ENCODE peak calls at places on chromosomes 7 and 10, in ten cellular contexts. F is mammary epithelial cell, N is IMR-90, P is Peyer's patch, B is neural progenitor cell, H is astrocyte of the cerebellum, Z is pancreas, G is HCT116, I is NB4, Y is heart left ventricle. M is an unnamed sample.

GRCh38 chr7:116692599-116693308 is 20.8 kb downstream of the MET start:
- DNase-seq in Y (no peak), G (peak), N (peak), H (no peak), B (no peak), F (peak), P (no peak), Z (no peak), I (peak), M (no peak)

GRCh38 chr7:19113855-19114590 is 3.4 kb downstream of the TWIST1 start:
- DNase-seq in F (no peak), I (no peak), H (no peak), P (no peak), Y (no peak), B (no peak), G (no peak), Z (no peak), N (peak), M (no peak)

GRCh38 chr10:68897336-68897741 is 3.8 kb upstream of the DDX50 start:
- DNase-seq in F (peak), G (peak), I (peak), P (no peak), Y (no peak), N (peak), B (peak), Z (peak), H (peak), M (no peak)

GRCh38 chr7:34939175-34939574 is 98.1 kb downstream of the DPY19L1 start:
- DNase-seq in F (no peak), Z (no peak), Y (no peak), G (no peak), I (peak), H (no peak), N (peak), P (no peak), B (no peak), M (no peak)

GRCh38 chr10:4704034-4704545 is 121.9 kb upstream of the AKR1E2 start:
- DNase-seq in N (peak), G (peak), Z (no peak), P (no peak), F (peak), Y (no peak), I (no peak), B (no peak), H (peak), M (peak)

GRCh38 chr10:92219516-92219915 is 71.4 kb downstream of the CPEB3 start:
- DNase-seq in H (no peak), P (no peak), Y (no peak), Z (no peak), F (peak), I (no peak), B (no peak), N (no peak), G (no peak), M (no peak)

GRCh38 chr7:93632371-93632770 is 57.8 kb upstream of the CALCR start:
- DNase-seq in Z (no peak), G (no peak), I (no peak), F (no peak), N (no peak), B (no peak), P (no peak), H (no peak), Y (no peak), M (no peak)

GRCh38 chr10:5735119-5735518 is 50.5 kb downstream of the TASOR2 start:
- DNase-seq in Z (no peak), I (no peak), B (no peak), F (no peak), N (no peak), Y (no peak), G (no peak), H (no peak), P (no peak), M (no peak)

GRCh38 chr7:67542916-67543315 is 546.3 kb downstream of the TYW1 start:
- DNase-seq in Z (no peak), B (no peak), G (no peak), F (no peak), N (no peak), H (no peak), P (no peak), Y (no peak), I (no peak), M (no peak)

GRCh38 chr10:117670116-117670515 is 127.6 kb downstream of the EMX2 start:
- DNase-seq in Z (no peak), G (no peak), P (no peak), H (no peak), I (no peak), Y (no peak), B (no peak), N (no peak), F (no peak), M (no peak)

GRCh38 chr10:68301790-68302502 is 29.9 kb upstream of the HNRNPH3 start:
- DNase-seq in N (peak), H (peak), Z (no peak), Y (no peak), B (peak), F (peak), I (peak), P (no peak), G (peak), M (peak)

GRCh38 chr10:26556756-26557640 is 118.9 kb downstream of the APBB1IP start:
- DNase-seq in H (peak), F (peak), G (peak), Z (no peak), I (peak), Y (no peak), N (peak), P (no peak), B (peak), M (peak)

GRCh38 chr10:121519901-121520500 is 78.2 kb downstream of the FGFR2 start:
- DNase-seq in P (no peak), H (no peak), I (no peak), B (no peak), Y (no peak), N (no peak), Z (no peak), F (no peak), G (no peak), M (no peak)

GRCh38 chr7:141915565-141915964 is 634 bp upstream of the OR9A4 start:
- DNase-seq in F (peak), G (no peak), Z (peak), H (no peak), B (no peak), Y (no peak), P (no peak), I (peak), N (no peak), M (no peak)

GRCh38 chr7:65233409-65234034 is 140.1 kb upstream of the ZNF92 start:
- DNase-seq in N (no peak), Y (no peak), P (no peak), G (no peak), Z (no peak), B (no peak), I (peak), H (no peak), F (no peak), M (no peak)

GRCh38 chr7:122301858-122302745 is 2.4 kb downstream of the FEZF1 start:
- DNase-seq in G (no peak), Y (no peak), H (no peak), Z (no peak), I (no peak), N (no peak), F (no peak), B (peak), P (no peak), M (no peak)

GRCh38 chr7:86926732-86927131 is 132.7 kb downstream of the ELAPOR2 start:
- DNase-seq in H (peak), N (peak), Z (no peak), P (peak), G (peak), F (peak), I (peak), Y (no peak), B (peak), M (no peak)

GRCh38 chr7:99386584-99387238 is 12.2 kb downstream of the ARPC1B start:
- DNase-seq in N (peak), F (no peak), P (no peak), I (peak), Y (no peak), G (no peak), Z (no peak), H (no peak), B (no peak), M (no peak)

GRCh38 chr7:95470452-95470851 is 15.3 kb upstream of the ASB4 start:
- DNase-seq in B (peak), I (peak), H (peak), N (peak), P (peak), G (no peak), F (peak), Y (no peak), Z (no peak), M (no peak)

GRCh38 chr7:29249383-29249750 is 54.8 kb downstream of the CHN2 start:
- DNase-seq in F (no peak), N (no peak), P (no peak), Z (no peak), B (no peak), I (no peak), G (no peak), Y (no peak), H (no peak), M (no peak)

GRCh38 chr7:22387583-22387982 is 30.6 kb upstream of the RAPGEF5 start:
- DNase-seq in Z (no peak), I (no peak), N (peak), G (no peak), B (no peak), F (no peak), Y (peak), H (peak), P (no peak), M (no peak)

GRCh38 chr10:79407811-79408795 is 37.3 kb downstream of the ZCCHC24 start:
- DNase-seq in G (no peak), N (peak), P (no peak), Z (no peak), I (no peak), H (peak), F (no peak), B (no peak), Y (peak), M (no peak)

GRCh38 chr7:123570390-123571182 is 13.0 kb upstream of the NDUFA5 start:
- DNase-seq in P (no peak), F (peak), G (no peak), Z (no peak), Y (no peak), B (no peak), H (no peak), I (no peak), N (no peak), M (no peak)

GRCh38 chr10:23974886-23975830 is 233.8 kb upstream of the KIAA1217 start:
- DNase-seq in F (no peak), G (no peak), N (no peak), Z (no peak), H (no peak), P (no peak), B (no peak), I (no peak), Y (no peak), M (no peak)

GRCh38 chr7:30157217-30157616 is 22.4 kb downstream of the MTURN start:
- DNase-seq in G (no peak), Z (no peak), Y (no peak), I (no peak), F (no peak), N (no peak), B (no peak), H (no peak), P (no peak), M (no peak)

GRCh38 chr7:137771679-137772078 is 75.1 kb downstream of the DGKI start:
- DNase-seq in F (peak), Z (no peak), Y (no peak), N (peak), P (no peak), G (no peak), B (no peak), H (peak), I (no peak), M (peak)

GRCh38 chr7:83824214-83824613 is 175.3 kb upstream of the SEMA3E start:
- DNase-seq in N (peak), G (no peak), Y (no peak), F (peak), B (no peak), P (no peak), I (no peak), Z (no peak), H (no peak), M (no peak)

GRCh38 chr10:80144302-80145131 is 12.0 kb downstream of the PLAC9 start:
- DNase-seq in I (peak), Y (no peak), Z (no peak), G (peak), H (no peak), F (no peak), N (no peak), B (no peak), P (peak), M (no peak)

GRCh38 chr7:73452999-73453635 is 19.5 kb downstream of the FZD9 start:
- DNase-seq in B (no peak), G (no peak), H (peak), P (no peak), N (no peak), Z (no peak), I (no peak), F (no peak), Y (no peak), M (no peak)

GRCh38 chr10:4249841-4250496 is 465.0 kb upstream of the KLF6 start:
- DNase-seq in Z (no peak), B (no peak), I (no peak), P (no peak), G (no peak), Y (no peak), F (peak), N (no peak), H (no peak), M (no peak)

GRCh38 chr10:1489801-1490200 is 247.5 kb downstream of the ADARB2 start:
- DNase-seq in P (no peak), H (no peak), I (no peak), Y (no peak), F (no peak), N (no peak), Z (no peak), B (no peak), G (no peak), M (no peak)

GRCh38 chr10:43126759-43127424 is 11.4 kb upstream of the CSGALNACT2 start:
- DNase-seq in N (no peak), I (no peak), Z (peak), G (no peak), Y (no peak), P (no peak), F (no peak), B (no peak), H (no peak), M (no peak)

GRCh38 chr10:117131390-117132327 is 6.4 kb downstream of the VAX1 start:
- DNase-seq in P (no peak), H (no peak), Z (no peak), Y (no peak), B (peak), N (no peak), I (no peak), F (no peak), G (no peak), M (no peak)

GRCh38 chr10:95297402-95297801 is 6.6 kb upstream of the PDLIM1 start:
- DNase-seq in Z (no peak), I (peak), F (no peak), H (no peak), P (no peak), G (no peak), Y (peak), B (no peak), N (no peak), M (no peak)

GRCh38 chr7:41574377-41574776 is 128.5 kb downstream of the INHBA start:
- DNase-seq in P (no peak), B (no peak), N (peak), Z (no peak), Y (no peak), I (no peak), F (peak), G (no peak), H (no peak), M (no peak)

GRCh38 chr10:131636116-131636515 is 264.7 kb upstream of the PPP2R2D start:
- DNase-seq in G (no peak), H (no peak), P (no peak), N (no peak), B (no peak), I (no peak), F (no peak), Z (no peak), Y (no peak), M (no peak)

GRCh38 chr10:112744525-112744924 is 205.5 kb upstream of the TCF7L2 start:
- DNase-seq in H (no peak), G (no peak), Y (no peak), P (no peak), I (no peak), Z (no peak), B (no peak), N (no peak), F (no peak), M (no peak)

GRCh38 chr7:29228289-29229011 is 33.9 kb downstream of the CHN2 start:
- DNase-seq in N (no peak), P (no peak), I (no peak), H (no peak), G (no peak), B (no peak), F (no peak), Y (no peak), Z (no peak), M (no peak)

GRCh38 chr10:74824184-74825032 is 2.0 kb upstream of the KAT6B start:
- DNase-seq in F (no peak), Y (peak), N (no peak), B (peak), H (no peak), Z (peak), G (no peak), I (no peak), P (peak), M (no peak)

GRCh38 chr10:74822583-74823089 is 3.8 kb upstream of the KAT6B start:
- DNase-seq in H (no peak), B (no peak), Z (no peak), G (no peak), Y (no peak), P (no peak), F (no peak), N (peak), I (peak), M (no peak)

GRCh38 chr10:74825033-74825370 is 1.4 kb upstream of the KAT6B start:
- DNase-seq in F (no peak), I (peak), Z (peak), Y (peak), H (no peak), N (no peak), G (no peak), B (peak), P (no peak), M (no peak)

GRCh38 chr10:74822101-74822500 is 4.3 kb upstream of the KAT6B start:
- DNase-seq in H (no peak), I (no peak), B (no peak), N (peak), G (no peak), P (no peak), Y (no peak), F (no peak), Z (no peak), M (no peak)

GRCh38 chr10:74823791-74824183 is 2.6 kb upstream of the KAT6B start:
- DNase-seq in Y (no peak), I (no peak), P (no peak), Z (no peak), N (peak), G (no peak), H (no peak), B (no peak), F (no peak), M (no peak)
- H3K4me3 ChIP-seq in Y (no peak), I (no peak), P (no peak), Z (no peak), N (peak), G (no peak), H (no peak), B (peak), F (no peak), M (no peak)

DNA sequence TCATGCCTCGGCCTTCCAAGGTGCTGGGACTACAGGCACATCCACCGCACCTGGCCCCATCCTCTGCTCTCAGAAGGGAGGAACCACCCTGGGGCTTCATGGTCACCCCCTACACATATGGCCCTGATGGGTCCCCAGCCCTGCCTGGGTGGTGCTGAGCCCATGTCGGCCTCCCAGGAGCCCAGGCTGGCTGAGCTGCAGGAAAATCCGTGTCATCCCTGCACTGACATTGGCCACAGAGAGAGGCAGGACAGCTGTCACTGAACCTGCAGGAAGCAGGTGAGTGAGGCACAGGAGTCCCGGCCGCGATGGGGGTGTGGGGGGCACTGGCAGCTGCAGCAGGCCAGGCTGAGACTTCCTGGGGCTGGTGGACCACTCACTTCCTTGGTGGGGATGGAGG is 8.0 kb downstream of the GRIFIN start:
- DNase-seq in N (no peak), H (no peak), Y (no peak), B (no peak), P (no peak), Z (no peak), G (no peak), I (no peak), F (no peak), M (no peak)
- TF ChIP-seq CTCF in N (no peak), H (no peak), Y (no peak), B (no peak), P (no peak), Z (no peak), G (no peak), I (no peak), F (no peak), M (no peak)

DNA sequence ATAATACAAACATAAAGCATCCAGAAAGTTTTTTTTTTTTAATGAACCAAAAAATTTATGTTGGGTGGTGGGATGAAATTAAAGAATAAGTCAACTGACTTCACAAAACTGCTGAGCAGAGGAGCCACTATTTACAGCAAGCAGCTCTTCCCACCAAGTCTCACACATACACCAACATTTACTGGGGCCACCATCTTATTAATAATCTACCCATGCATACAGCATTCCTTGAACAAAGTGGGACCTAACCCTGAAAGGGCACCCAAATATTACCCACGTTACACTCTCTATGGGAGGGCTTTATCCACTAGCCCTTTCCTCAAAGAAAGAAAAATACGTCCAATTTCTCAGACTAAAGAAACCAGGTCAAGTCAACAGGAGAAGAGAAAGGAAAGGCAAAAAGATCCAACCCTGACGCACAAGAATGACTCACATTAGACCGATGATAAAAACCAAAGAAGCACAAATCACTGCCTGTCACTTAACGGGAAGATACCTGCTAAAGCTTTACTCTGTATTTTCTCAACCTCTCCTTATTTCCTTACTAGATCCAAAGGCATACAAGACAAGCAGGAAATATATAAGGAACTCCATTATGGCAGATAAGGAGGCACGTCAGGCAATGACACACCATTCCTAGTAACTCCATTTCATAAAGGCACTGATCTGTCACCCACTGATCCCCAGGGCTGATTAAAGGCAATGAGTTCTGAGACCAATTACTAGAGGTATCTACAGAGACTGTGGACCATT is 141.8 kb upstream of the ASAH2 start:
- DNase-seq in Y (no peak), P (no peak), I (no peak), B (no peak), F (no peak), G (no peak), H (no peak), Z (no peak), N (no peak), M (no peak)
- H3K4me3 ChIP-seq in Y (no peak), P (no peak), I (no peak), B (no peak), F (no peak), G (no peak), H (no peak), Z (no peak), N (no peak), M (no peak)

GRCh38 chr7:106793015-106793651 is 71.9 kb upstream of the PIK3CG start:
- DNase-seq in N (peak), P (no peak), H (peak), Y (no peak), G (peak), Z (no peak), F (peak), I (peak), B (peak), M (no peak)
- TF ChIP-seq CTCF in N (peak), P (peak), H (peak), Y (peak), G (peak), Z (peak), F (peak), I (peak), B (peak), M (peak)

M was measured in retinal pigment epithelial cell.